ENCODE peak calls at places on chromosomes 13 and 19, in six cellular contexts. One of them, this sample, is unnamed.

GRCh38 chr19:7440188-7440975 is 48.5 kb downstream of the PEX11G start:
- DNase-seq in AG09319: no peak
- DNase-seq in mesothelial cell of epicardium: no peak
- DNase-seq in HAP-1: no peak
- DNase-seq in glutamatergic neuron: no peak
- DNase-seq in right lobe of liver: no peak
- DNase-seq in this sample: no peak

GRCh38 chr19:41739361-41739760 is 16.0 kb upstream of the CEACAM6 start:
- DNase-seq in glutamatergic neuron: no peak
- DNase-seq in mesothelial cell of epicardium: no peak
- DNase-seq in HAP-1: no peak
- DNase-seq in right lobe of liver: no peak
- DNase-seq in AG09319: no peak
- DNase-seq in this sample: no peak

GRCh38 chr19:49116544-49116943 is 2.4 kb downstream of the LIN7B start:
- DNase-seq in HAP-1: no peak
- DNase-seq in right lobe of liver: no peak
- DNase-seq in glutamatergic neuron: no peak
- DNase-seq in mesothelial cell of epicardium: no peak
- DNase-seq in AG09319: no peak
- DNase-seq in this sample: peak

GRCh38 chr13:49082653-49083536 is 107.2 kb downstream of the FNDC3A start:
- DNase-seq in AG09319: peak
- DNase-seq in glutamatergic neuron: no peak
- DNase-seq in mesothelial cell of epicardium: no peak
- DNase-seq in HAP-1: no peak
- DNase-seq in right lobe of liver: no peak
- DNase-seq in this sample: no peak

GRCh38 chr19:51246153-51246552 is 4.7 kb upstream of the SIGLECL1 start:
- DNase-seq in glutamatergic neuron: no peak
- DNase-seq in mesothelial cell of epicardium: no peak
- DNase-seq in right lobe of liver: no peak
- DNase-seq in HAP-1: no peak
- DNase-seq in AG09319: no peak
- DNase-seq in this sample: no peak

GRCh38 chr13:95505976-95506375 is 46.5 kb upstream of the CLDN10 start:
- DNase-seq in glutamatergic neuron: no peak
- DNase-seq in HAP-1: no peak
- DNase-seq in right lobe of liver: no peak
- DNase-seq in AG09319: no peak
- DNase-seq in mesothelial cell of epicardium: no peak
- DNase-seq in this sample: no peak

GRCh38 chr19:48818234-48818823 is 7.5 kb upstream of the BCAT2 start:
- DNase-seq in glutamatergic neuron: no peak
- DNase-seq in right lobe of liver: peak
- DNase-seq in AG09319: no peak
- DNase-seq in mesothelial cell of epicardium: no peak
- DNase-seq in HAP-1: no peak
- DNase-seq in this sample: no peak

GRCh38 chr19:32068805-32069204 is 276.6 kb upstream of the ZNF507 start:
- DNase-seq in right lobe of liver: no peak
- DNase-seq in glutamatergic neuron: no peak
- DNase-seq in HAP-1: no peak
- DNase-seq in AG09319: no peak
- DNase-seq in mesothelial cell of epicardium: no peak
- DNase-seq in this sample: no peak

GRCh38 chr13:42214445-42214844 is 57.5 kb upstream of the AKAP11 start:
- DNase-seq in right lobe of liver: no peak
- DNase-seq in HAP-1: no peak
- DNase-seq in AG09319: no peak
- DNase-seq in mesothelial cell of epicardium: no peak
- DNase-seq in glutamatergic neuron: no peak
- DNase-seq in this sample: no peak

GRCh38 chr19:3977242-3978143 is 6.6 kb upstream of the DAPK3 start:
- DNase-seq in HAP-1: no peak
- DNase-seq in glutamatergic neuron: no peak
- DNase-seq in right lobe of liver: peak
- DNase-seq in AG09319: no peak
- DNase-seq in mesothelial cell of epicardium: no peak
- DNase-seq in this sample: no peak

GRCh38 chr13:77429320-77430142 is 102.6 kb upstream of the MYCBP2 start:
- DNase-seq in mesothelial cell of epicardium: no peak
- DNase-seq in AG09319: no peak
- DNase-seq in glutamatergic neuron: no peak
- DNase-seq in HAP-1: no peak
- DNase-seq in right lobe of liver: no peak
- DNase-seq in this sample: no peak

GRCh38 chr13:51233117-51233826 is 11.1 kb downstream of the FAM124A start:
- DNase-seq in HAP-1: no peak
- DNase-seq in AG09319: no peak
- DNase-seq in mesothelial cell of epicardium: no peak
- DNase-seq in right lobe of liver: no peak
- DNase-seq in glutamatergic neuron: no peak
- DNase-seq in this sample: no peak

GRCh38 chr19:10003271-10003670 is 7.0 kb downstream of the COL5A3 start:
- DNase-seq in HAP-1: no peak
- DNase-seq in mesothelial cell of epicardium: no peak
- DNase-seq in AG09319: no peak
- DNase-seq in right lobe of liver: no peak
- DNase-seq in glutamatergic neuron: no peak
- DNase-seq in this sample: no peak

GRCh38 chr19:40806385-40807146 is 7.6 kb downstream of the EGLN2 start:
- DNase-seq in AG09319: peak
- DNase-seq in HAP-1: peak
- DNase-seq in glutamatergic neuron: peak
- DNase-seq in right lobe of liver: peak
- DNase-seq in mesothelial cell of epicardium: peak
- DNase-seq in this sample: peak

GRCh38 chr19:44553478-44554171 is 24.1 kb upstream of the CEACAM20 start:
- DNase-seq in right lobe of liver: no peak
- DNase-seq in glutamatergic neuron: no peak
- DNase-seq in mesothelial cell of epicardium: no peak
- DNase-seq in HAP-1: no peak
- DNase-seq in AG09319: no peak
- DNase-seq in this sample: no peak

GRCh38 chr19:7461841-7462629 is 26.8 kb downstream of the PEX11G start:
- DNase-seq in HAP-1: no peak
- DNase-seq in glutamatergic neuron: no peak
- DNase-seq in AG09319: no peak
- DNase-seq in right lobe of liver: no peak
- DNase-seq in mesothelial cell of epicardium: no peak
- DNase-seq in this sample: no peak

GRCh38 chr19:8814176-8814575 is 17.9 kb downstream of the ZNF558 start:
- DNase-seq in AG09319: no peak
- DNase-seq in mesothelial cell of epicardium: no peak
- DNase-seq in right lobe of liver: no peak
- DNase-seq in HAP-1: no peak
- DNase-seq in glutamatergic neuron: no peak
- DNase-seq in this sample: no peak

GRCh38 chr13:23385931-23386330 is 47.6 kb downstream of the SACS start:
- DNase-seq in HAP-1: no peak
- DNase-seq in AG09319: no peak
- DNase-seq in right lobe of liver: no peak
- DNase-seq in mesothelial cell of epicardium: no peak
- DNase-seq in glutamatergic neuron: no peak
- DNase-seq in this sample: no peak

GRCh38 chr13:29908917-29909755 is 58.7 kb upstream of the UBL3 start:
- DNase-seq in AG09319: no peak
- DNase-seq in right lobe of liver: no peak
- DNase-seq in glutamatergic neuron: no peak
- DNase-seq in mesothelial cell of epicardium: no peak
- DNase-seq in HAP-1: no peak
- DNase-seq in this sample: no peak

GRCh38 chr19:40662925-40663711 is 27.3 kb downstream of the NUMBL start:
- DNase-seq in mesothelial cell of epicardium: peak
- DNase-seq in AG09319: peak
- DNase-seq in HAP-1: peak
- DNase-seq in glutamatergic neuron: peak
- DNase-seq in right lobe of liver: peak
- DNase-seq in this sample: peak

GRCh38 chr13:47256618-47257017 is 359.8 kb upstream of the HTR2A start:
- DNase-seq in mesothelial cell of epicardium: no peak
- DNase-seq in AG09319: peak
- DNase-seq in right lobe of liver: no peak
- DNase-seq in glutamatergic neuron: no peak
- DNase-seq in HAP-1: no peak
- DNase-seq in this sample: no peak